ENCODE peak calls at places on chromosomes 6 and 20, in six cellular contexts. V is H9, U is IMR-90, Y is mesenchymal stem cell, M is trophoblast cell, G is H1. Z is an unnamed sample.

GRCh38 chr20:48574383-48574782 is 253.4 kb downstream of the PREX1 start:
- DNase-seq in M (no peak), G (no peak), Y (peak; percentile 1), V (peak; percentile 70), U (no peak), Z (peak; percentile 9)

GRCh38 chr6:37029249-37029959 is 23.9 kb downstream of the FGD2 start:
- DNase-seq in G (no peak), Y (peak; percentile 90), M (peak; percentile 91), U (peak; percentile 88), V (peak; percentile 88), Z (peak; percentile 48)

GRCh38 chr6:152273002-152273401 is 364.2 kb downstream of the SYNE1 start:
- DNase-seq in U (peak; percentile 30), Y (no peak), M (peak; percentile 91), V (no peak), G (no peak), Z (no peak)

GRCh38 chr6:139323511-139324445 is 32.0 kb upstream of the TXLNB start:
- DNase-seq in M (peak; percentile 49), V (peak; percentile 70), U (peak; percentile 75), Y (peak; percentile 88), G (no peak), Z (peak; percentile 26)

GRCh38 chr6:2977290-2977689 is 5.9 kb upstream of the SERPINB6 start:
- DNase-seq in G (no peak), U (no peak), M (no peak), V (no peak), Y (no peak), Z (no peak)

GRCh38 chr6:17057322-17057721 is 44.5 kb upstream of the STMND1 start:
- DNase-seq in V (no peak), Y (peak; percentile 13), G (no peak), U (no peak), M (no peak), Z (no peak)

GRCh38 chr6:152630832-152631231 is 6.3 kb downstream of the SYNE1 start:
- DNase-seq in V (no peak), Y (no peak), G (no peak), U (no peak), M (peak; percentile 26), Z (no peak)

GRCh38 chr6:170041526-170041925 is 249.4 kb downstream of the DLL1 start:
- DNase-seq in U (no peak), V (no peak), G (no peak), Y (no peak), M (no peak), Z (no peak)

GRCh38 chr6:150652848-150653613 is 53.3 kb downstream of the PLEKHG1 start:
- DNase-seq in V (no peak), U (no peak), Y (peak; percentile 18), G (no peak), M (no peak), Z (no peak)

GRCh38 chr6:75892384-75892783 is 143.3 kb downstream of the MYO6 start:
- DNase-seq in V (no peak), G (no peak), M (no peak), Y (no peak), U (no peak), Z (no peak)

GRCh38 chr6:75896526-75896925 is 147.5 kb downstream of the MYO6 start:
- DNase-seq in U (no peak), Y (no peak), M (no peak), V (no peak), G (no peak), Z (no peak)

GRCh38 chr6:75893776-75894152 is 144.7 kb downstream of the MYO6 start:
- DNase-seq in Y (no peak), V (no peak), U (no peak), M (no peak), G (no peak), Z (no peak)

DNA sequence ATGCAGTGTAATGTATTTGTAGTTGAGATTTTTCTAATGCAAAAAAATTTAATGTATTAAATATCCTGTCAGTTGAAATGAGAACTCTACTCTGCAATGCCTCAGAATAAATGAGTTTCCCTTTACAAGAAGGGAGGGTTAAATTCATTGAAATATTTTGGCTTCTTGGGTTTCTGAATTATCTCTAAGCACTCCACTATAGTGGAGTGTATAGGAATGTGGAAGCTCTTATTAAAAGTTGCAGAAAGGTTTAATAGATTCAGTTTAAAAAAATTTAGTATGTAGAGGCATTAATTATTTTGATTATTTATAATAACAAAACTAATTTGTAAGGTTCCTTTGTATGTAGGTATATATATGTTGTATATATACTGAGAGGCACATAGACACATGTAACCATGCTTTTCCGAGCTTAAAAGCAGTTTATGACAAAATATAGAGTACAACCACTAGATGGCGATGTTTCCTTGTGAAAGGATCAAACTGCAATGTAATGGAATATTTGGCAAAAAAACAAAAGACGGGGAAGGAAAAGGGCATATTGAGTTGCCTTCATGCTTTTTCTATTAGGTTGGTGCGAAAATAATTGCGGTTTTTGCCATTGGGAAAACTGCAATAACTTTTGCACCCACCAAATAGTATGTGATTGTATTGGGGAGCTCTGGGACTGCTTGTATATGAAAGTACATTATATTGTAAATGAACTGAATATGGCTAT is 144.2 kb downstream of the MYO6 start:
- DNase-seq in G (no peak), V (no peak), M (peak; percentile 93), Y (peak; percentile 75), U (peak; percentile 80), Z (peak; percentile 66)
- H4K91ac ChIP-seq in G (no peak overlapping the region), V (no peak overlapping the region), M (no peak overlapping the region), Y (no peak overlapping the region), U (no peak overlapping the region), Z (no peak overlapping the region)

GRCh38 chr6:167097770-167098169 is 25.1 kb upstream of the CCR6 start:
- DNase-seq in V (no peak), M (peak; percentile 38), G (no peak), U (no peak), Y (no peak), Z (no peak)

GRCh38 chr6:167100241-167100674 is 22.6 kb upstream of the CCR6 start:
- DNase-seq in V (no peak), M (peak; percentile 94), U (no peak), G (no peak), Y (no peak), Z (no peak)

GRCh38 chr6:167096991-167097390 is 25.9 kb upstream of the CCR6 start:
- DNase-seq in M (peak; percentile 88), G (no peak), U (no peak), Y (no peak), V (no peak), Z (no peak)

GRCh38 chr6:167099707-167100106 is 23.2 kb upstream of the CCR6 start:
- DNase-seq in U (no peak), M (peak; percentile 79), Y (no peak), G (no peak), V (no peak), Z (no peak)

GRCh38 chr6:167098825-167099225 is 24.1 kb upstream of the CCR6 start:
- DNase-seq in G (no peak), Y (no peak), V (no peak), U (no peak), M (no peak), Z (no peak)
- H4K91ac ChIP-seq in G (no peak overlapping the region), Y (no peak overlapping the region), V (no peak overlapping the region), U (no peak overlapping the region), M (no peak overlapping the region), Z (no peak overlapping the region)

DNA sequence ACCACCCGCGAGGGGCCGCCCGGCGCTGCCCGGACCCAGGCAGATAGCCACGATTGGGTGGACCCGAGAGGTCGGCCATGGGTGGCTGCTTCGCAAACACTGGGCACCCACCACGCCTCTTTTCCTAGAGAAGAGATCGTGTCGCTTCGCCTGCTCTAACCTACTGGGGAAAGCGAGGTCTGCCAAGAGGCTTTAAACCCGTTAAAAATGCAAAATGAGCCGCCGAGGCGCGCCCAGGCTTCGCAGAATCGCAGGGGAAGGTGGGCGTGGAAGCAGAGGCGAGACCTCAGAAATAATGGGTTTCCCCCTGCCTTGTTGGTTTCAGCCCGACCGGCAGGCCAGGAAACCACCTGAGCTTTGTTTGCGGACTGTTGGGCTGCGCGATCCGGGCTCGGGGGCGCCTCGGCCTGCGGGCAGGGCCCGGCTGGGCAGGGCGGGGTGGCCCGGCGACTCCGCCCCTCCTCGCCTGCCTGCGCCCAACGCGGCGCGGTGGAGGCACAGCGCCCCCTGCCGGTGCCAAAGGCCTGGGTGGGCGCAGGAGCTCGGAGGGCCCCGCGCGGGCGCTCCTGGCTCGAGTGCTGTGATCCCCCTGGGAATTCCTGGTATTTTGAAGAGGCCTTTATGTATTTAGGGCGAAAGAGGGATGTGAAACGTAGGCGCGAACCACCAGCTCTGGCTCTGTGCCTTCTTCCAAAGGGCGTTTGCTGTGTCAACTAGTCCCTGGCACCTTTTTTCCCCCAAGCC is 1.6 kb downstream of the MARCKS start:
- DNase-seq in M (peak; percentile 94), Y (peak; percentile 85), U (peak; percentile 87), G (peak; percentile 89), V (peak; percentile 92), Z (peak; percentile 94)
- H4K91ac ChIP-seq in M (peak overlapping the region; percentile 99), Y (peak overlapping the region; percentile 92), U (peak overlapping the region; percentile 98), G (no peak overlapping the region), V (no peak overlapping the region), Z (peak overlapping the region; percentile 72)

GRCh38 chr20:33261465-33261864 is 21.5 kb upstream of the BPIFB1 start:
- DNase-seq in U (no peak), M (no peak), Y (no peak), G (no peak), V (no peak), Z (no peak)

GRCh38 chr20:33259371-33259770 is 23.6 kb downstream of the BPIFA1 start:
- DNase-seq in U (no peak), V (no peak), M (no peak), Y (no peak), G (no peak), Z (no peak)

GRCh38 chr20:33263784-33264183 is 19.2 kb upstream of the BPIFB1 start:
- DNase-seq in G (no peak), V (no peak), Y (no peak), U (no peak), M (no peak), Z (no peak)

GRCh38 chr20:33267691-33268090 is 15.3 kb upstream of the BPIFB1 start:
- DNase-seq in V (no peak), G (no peak), M (no peak), Y (no peak), U (no peak), Z (no peak)

GRCh38 chr20:33262658-33263065 is 20.4 kb upstream of the BPIFB1 start:
- DNase-seq in V (peak; percentile 75), M (peak; percentile 65), U (peak; percentile 53), Y (peak; percentile 60), G (peak; percentile 5), Z (peak; percentile 38)
- H4K91ac ChIP-seq in V (no peak overlapping the region), M (no peak overlapping the region), U (no peak overlapping the region), Y (no peak overlapping the region), G (no peak overlapping the region), Z (no peak overlapping the region)

GRCh38 chr20:18030020-18030419 is 27.7 kb downstream of the OVOL2 start:
- DNase-seq in U (no peak), G (no peak), M (no peak), V (no peak), Y (no peak), Z (no peak)
- H4K91ac ChIP-seq in U (no peak overlapping the region), G (no peak overlapping the region), M (no peak overlapping the region), V (no peak overlapping the region), Y (no peak overlapping the region), Z (no peak overlapping the region)

GRCh38 chr20:50621068-50621467 is 70.3 kb downstream of the RIPOR3 start:
- DNase-seq in M (no peak), G (no peak), V (no peak), Y (no peak), U (no peak), Z (no peak)
- H4K91ac ChIP-seq in M (no peak overlapping the region), G (no peak overlapping the region), V (no peak overlapping the region), Y (no peak overlapping the region), U (no peak overlapping the region), Z (no peak overlapping the region)

GRCh38 chr6:159582736-159583135 is 110.3 kb downstream of the SOD2 start:
- DNase-seq in U (no peak), V (no peak), Y (no peak), G (no peak), M (no peak), Z (no peak)
- H4K91ac ChIP-seq in U (no peak overlapping the region), V (no peak overlapping the region), Y (no peak overlapping the region), G (no peak overlapping the region), M (no peak overlapping the region), Z (no peak overlapping the region)